ENCODE peak calls at places on chromosomes 2 and 18, in eight cellular contexts. X is hepatocyte, W is body of pancreas, L is colonic mucosa, S is thoracic aorta, A is upper lobe of right lung, M is suprapubic skin, R is fibroblast of lung. P is an unnamed sample. For H3K36me3 and H3K4me1, the result is how much of the 10 kb centered on the place peaks cover.

GRCh38 chr18:33751613-33752221 is 173.7 kb downstream of the ASXL3 start:
- DNase-seq in R (peak), A (no peak), L (no peak), S (no peak), X (peak), M (no peak), W (no peak), P (no peak)

GRCh38 chr2:224268441-224268840 is 133.5 kb downstream of the FAM124B start:
- DNase-seq in S (no peak), R (peak), W (peak), X (peak), A (no peak), M (no peak), L (no peak), P (no peak)

GRCh38 chr2:233486778-233487552 is 79.6 kb downstream of the USP40 start:
- DNase-seq in L (no peak), A (peak), X (no peak), R (peak), S (no peak), M (no peak), W (no peak), P (no peak)

GRCh38 chr18:77366725-77367641 is 117.3 kb downstream of the GALR1 start:
- DNase-seq in M (no peak), S (no peak), R (peak), X (peak), A (no peak), L (peak), W (peak), P (no peak)

GRCh38 chr2:142557391-142557790 is 320.1 kb upstream of the KYNU start:
- DNase-seq in M (no peak), S (no peak), L (no peak), R (peak), W (no peak), A (no peak), X (no peak), P (no peak)

GRCh38 chr2:131094655-131095281 is 1.5 kb upstream of the FAM168B start:
- DNase-seq in X (no peak), W (no peak), L (no peak), R (peak), M (no peak), A (no peak), S (no peak), P (no peak)

GRCh38 chr2:119063146-119063545 is 95.4 kb downstream of the C1QL2 start:
- DNase-seq in W (no peak), X (no peak), S (no peak), L (no peak), M (no peak), A (no peak), R (no peak), P (no peak)

GRCh38 chr2:8620611-8621382 is 61.1 kb upstream of the ID2 start:
- DNase-seq in A (no peak), R (peak), X (no peak), M (no peak), L (no peak), S (no peak), W (no peak), P (peak)

GRCh38 chr2:72032481-72033041 is 115.1 kb downstream of the CYP26B1 start:
- DNase-seq in S (no peak), X (no peak), W (no peak), M (peak), L (no peak), A (peak), R (no peak), P (no peak)

GRCh38 chr18:10563886-10564285 is 38.1 kb downstream of the NAPG start:
- DNase-seq in M (no peak), X (no peak), L (no peak), A (no peak), W (no peak), R (peak), S (no peak), P (no peak)

GRCh38 chr2:103435010-103435409 is 673.2 kb downstream of the TMEM182 start:
- DNase-seq in X (no peak), W (no peak), S (no peak), L (no peak), A (no peak), M (no peak), R (peak), P (no peak)

GRCh38 chr2:120736955-120737801 is 1.5 kb downstream of the GLI2 start:
- DNase-seq in L (peak), S (no peak), M (no peak), W (no peak), A (no peak), R (peak), X (peak), P (peak)

GRCh38 chr2:85756822-85757435 is 3.1 kb downstream of the ATOH8 start:
- DNase-seq in L (no peak), M (no peak), R (no peak), W (peak), S (no peak), X (no peak), A (no peak), P (no peak)

GRCh38 chr2:119741868-119742267 is 17.9 kb upstream of the PTPN4 start:
- DNase-seq in S (no peak), A (no peak), M (no peak), L (no peak), R (no peak), W (no peak), X (no peak), P (no peak)

GRCh38 chr2:73228631-73229030 is 4.4 kb downstream of the PRADC1 start:
- DNase-seq in S (no peak), M (no peak), A (peak), L (no peak), W (no peak), X (no peak), R (no peak), P (no peak)

GRCh38 chr2:73225513-73226360 is 7.3 kb downstream of the PRADC1 start:
- DNase-seq in X (no peak), L (no peak), M (no peak), W (no peak), A (peak), S (no peak), R (no peak), P (no peak)

GRCh38 chr2:73227086-73227485 is 6.0 kb downstream of the PRADC1 start:
- DNase-seq in R (no peak), W (no peak), A (peak), M (no peak), L (no peak), X (no peak), S (no peak), P (no peak)

GRCh38 chr2:73218298-73218697 is 4.3 kb downstream of the SMYD5 start:
- DNase-seq in M (no peak), X (peak), R (peak), A (peak), W (no peak), S (no peak), L (no peak), P (no peak)

DNA sequence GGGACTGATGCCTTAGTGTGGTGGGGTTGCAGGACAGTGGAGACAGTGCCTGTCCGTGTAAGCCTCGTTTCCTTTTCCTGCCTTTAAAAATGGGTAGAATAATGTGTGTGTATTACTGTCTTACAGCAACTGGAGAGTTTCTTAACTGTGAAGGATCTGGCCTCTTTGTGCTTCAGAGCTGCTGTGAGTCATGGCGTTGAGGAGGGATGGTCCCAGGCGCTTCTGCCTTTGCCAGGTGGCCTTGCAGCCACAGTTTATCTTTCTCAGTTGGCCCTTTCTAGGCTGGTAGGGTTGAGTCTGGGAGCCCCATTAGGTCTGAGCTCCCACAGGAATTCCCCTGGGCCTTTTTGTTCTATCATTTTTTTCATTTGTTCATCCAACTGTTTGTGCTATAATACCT is 9.2 kb downstream of the PRADC1 start:
- DNase-seq in S (no peak), W (no peak), X (no peak), M (no peak), L (no peak), A (peak), R (no peak), P (no peak)
- H3K36me3 ChIP-seq in S (under half), W (under half), X (under half), M (half or more), L (under half), A (under half), R (under half), P (under half)

GRCh38 chr2:236001854-236002253 is 166.3 kb downstream of the GBX2 start:
- DNase-seq in X (no peak), L (no peak), A (no peak), M (no peak), W (no peak), S (no peak), R (no peak), P (no peak)
- H3K4me3 ChIP-seq in X (no peak), L (no peak), A (no peak), M (no peak), W (no peak), S (no peak), R (no peak), P (no peak)

GRCh38 chr2:174600349-174600748 is 2.7 kb upstream of the WIPF1 start:
- DNase-seq in L (no peak), W (peak), X (no peak), R (no peak), S (no peak), A (no peak), M (no peak), P (no peak)
- H3K4me1 ChIP-seq in L (under half), W (under half), X (under half), R (under half), S (under half), A (under half), M (under half), P (under half)

GRCh38 chr2:37148325-37148724 is 8.5 kb downstream of the EIF2AK2 start:
- DNase-seq in M (no peak), W (no peak), L (no peak), S (no peak), R (no peak), A (no peak), X (no peak), P (no peak)
- H3K36me3 ChIP-seq in M (under half), W (under half), L (under half), S (under half), R (under half), A (half or more), X (under half), P (under half)

DNA sequence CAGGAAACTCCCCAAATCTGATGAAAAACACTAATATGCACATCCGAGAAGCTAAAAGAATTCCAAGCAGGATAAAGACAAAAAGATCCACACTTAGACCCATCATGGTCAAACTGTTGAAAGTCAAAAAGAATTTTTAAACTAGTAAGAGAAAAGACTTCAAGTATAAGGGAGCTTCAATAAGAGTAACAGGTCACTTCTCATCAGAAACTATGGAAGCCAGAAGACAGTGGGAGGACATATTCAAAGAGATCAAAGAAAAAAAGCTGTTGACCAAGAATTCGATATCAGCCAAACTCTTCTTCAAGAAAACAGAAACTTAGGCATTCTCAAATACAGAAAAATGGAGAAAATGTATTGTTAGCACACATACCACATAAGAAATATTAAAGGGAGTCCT is 50.4 kb downstream of the ZC3H8 start:
- DNase-seq in M (no peak), X (no peak), L (no peak), W (no peak), A (no peak), R (peak), S (no peak), P (no peak)
- H3K4me3 ChIP-seq in M (no peak), X (no peak), L (no peak), W (no peak), A (no peak), R (no peak), S (no peak), P (no peak)